ENCODE peak calls at places on chromosomes 5 and 9, in five cellular contexts. G, B, T, Q and A are unnamed samples.

GRCh38 chr9:114218264-114219120 is 63.2 kb downstream of the COL27A1 start:
- DNase-seq in G (no peak), Q (no peak), B (no peak), T (no peak), A (no peak)

GRCh38 chr5:179229331-179229761 is 115.9 kb downstream of the ADAMTS2 start:
- DNase-seq in B (no peak), Q (no peak), T (no peak), G (no peak), A (no peak)

GRCh38 chr5:157511656-157512644 is 51.9 kb downstream of the NIPAL4 start:
- DNase-seq in Q (peak; percentile 92), T (no peak), B (peak; percentile 90), G (peak; percentile 99), A (peak; percentile 94)

GRCh38 chr5:180910735-180911134 is 11.8 kb downstream of the BTNL8 start:
- DNase-seq in B (no peak), T (no peak), G (no peak), Q (peak; percentile 26), A (no peak)

GRCh38 chr5:112109331-112109993 is 309.6 kb downstream of the EPB41L4A start:
- DNase-seq in B (no peak), G (peak; percentile 12), T (no peak), Q (peak; percentile 14), A (peak; percentile 98)

GRCh38 chr9:116469128-116469527 is 218.0 kb upstream of the TRIM32 start:
- DNase-seq in T (no peak), G (no peak), B (no peak), Q (no peak), A (no peak)

GRCh38 chr5:31573494-31573893 is 41.4 kb downstream of the C5orf22 start:
- DNase-seq in B (no peak), T (no peak), Q (no peak), G (no peak), A (no peak)

GRCh38 chr9:135925496-135926133 is 18.3 kb upstream of the CAMSAP1 start:
- DNase-seq in T (no peak), G (no peak), B (no peak), Q (no peak), A (no peak)

GRCh38 chr5:40240111-40240510 is 439.6 kb upstream of the PTGER4 start:
- DNase-seq in T (no peak), B (no peak), Q (no peak), G (no peak), A (peak; percentile 51)

GRCh38 chr5:142922223-142922952 is 152.2 kb downstream of the ARHGAP26 start:
- DNase-seq in B (no peak), Q (no peak), T (no peak), G (no peak), A (no peak)

GRCh38 chr9:14383296-14383695 is 69.4 kb upstream of the NFIB start:
- DNase-seq in Q (no peak), T (no peak), G (peak; percentile 56), B (no peak), A (no peak)

GRCh38 chr5:140298183-140298601 is 4.7 kb downstream of the PFDN1 start:
- DNase-seq in T (no peak), Q (peak; percentile 72), G (peak; percentile 53), B (no peak), A (no peak)

GRCh38 chr5:124748687-124749594 is 2.5 kb upstream of the ZNF608 start:
- DNase-seq in Q (peak; percentile 89), T (peak; percentile 95), G (peak; percentile 93), B (peak; percentile 46), A (peak; percentile 79)

GRCh38 chr5:59640411-59640810 is 253.1 kb downstream of the PDE4D start:
- DNase-seq in T (no peak), Q (no peak), G (peak; percentile 40), B (peak; percentile 18), A (no peak)

GRCh38 chr9:81999806-82000205 is 11.2 kb downstream of the SPATA31D1 start:
- DNase-seq in Q (no peak), T (no peak), G (no peak), B (no peak), A (no peak)

GRCh38 chr5:178786859-178787499 is 56.5 kb upstream of the ZNF354A start:
- DNase-seq in B (no peak), Q (peak; percentile 83), T (no peak), G (peak; percentile 87), A (no peak)

GRCh38 chr5:138663009-138663408 is 87.8 kb upstream of the HSPA9 start:
- DNase-seq in G (no peak), Q (no peak), T (no peak), B (no peak), A (no peak)

GRCh38 chr5:137014731-137015130 is 484.4 kb downstream of the SPOCK1 start:
- DNase-seq in G (no peak), Q (no peak), T (no peak), B (no peak), A (no peak)

GRCh38 chr5:80569961-80570786 is at the start of gene ANKRD34B:
- DNase-seq in G (no peak), B (no peak), T (no peak), Q (no peak), A (no peak)

GRCh38 chr5:169071-169727 is 22.1 kb upstream of the LRRC14B start:
- DNase-seq in Q (no peak), G (peak; percentile 84), B (peak; percentile 76), T (no peak), A (peak; percentile 72)

GRCh38 chr5:134206627-134207160 is 19.2 kb downstream of the PPP2CA start:
- DNase-seq in B (no peak), T (no peak), Q (no peak), G (no peak), A (no peak)

GRCh38 chr9:34072868-34073590 is 24.3 kb upstream of the UBAP2 start:
- DNase-seq in G (peak; percentile 50), B (no peak), Q (peak; percentile 97), T (no peak), A (peak; percentile 83)

GRCh38 chr5:111173476-111173875 is 50.7 kb upstream of the CAMK4 start:
- DNase-seq in B (no peak), T (no peak), Q (no peak), G (no peak), A (no peak)

GRCh38 chr5:133332732-133333024 is 279.7 kb downstream of the FSTL4 start:
- DNase-seq in T (no peak), G (no peak), B (no peak), Q (no peak), A (no peak)

GRCh38 chr9:134358026-134358967 is 32.0 kb downstream of the RXRA start:
- DNase-seq in Q (no peak), B (peak; percentile 74), G (no peak), T (no peak), A (no peak)

GRCh38 chr5:28344803-28345433 is 1306.5 kb upstream of the CDH9 start:
- DNase-seq in B (no peak), G (peak; percentile 56), Q (peak; percentile 7), T (no peak), A (no peak)

DNA sequence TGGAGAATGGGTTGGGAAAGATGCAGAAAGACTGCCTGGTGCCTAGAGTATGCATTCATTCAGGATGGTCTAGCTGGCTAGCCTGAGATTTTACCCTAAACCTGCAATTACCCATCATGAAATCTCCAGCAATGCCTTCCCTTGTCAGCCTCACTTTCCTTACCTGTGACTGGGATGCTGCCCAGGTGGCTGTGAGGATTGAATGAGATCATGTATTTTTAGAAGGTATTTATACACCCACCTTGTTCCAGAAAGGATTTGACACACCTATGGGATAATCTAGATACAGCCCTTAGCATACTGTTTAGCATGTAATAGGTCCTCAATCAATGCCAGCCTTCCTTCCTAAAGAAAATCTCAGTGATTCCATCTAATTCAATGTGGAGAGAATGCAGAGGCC is 561.4 kb downstream of the CDK5RAP2 start:
- DNase-seq in B (no peak), Q (no peak), G (no peak), T (no peak), A (no peak)
- TF ChIP-seq CTCF in B (no peak), Q (no peak), G (no peak), T (no peak), A (no peak)

DNA sequence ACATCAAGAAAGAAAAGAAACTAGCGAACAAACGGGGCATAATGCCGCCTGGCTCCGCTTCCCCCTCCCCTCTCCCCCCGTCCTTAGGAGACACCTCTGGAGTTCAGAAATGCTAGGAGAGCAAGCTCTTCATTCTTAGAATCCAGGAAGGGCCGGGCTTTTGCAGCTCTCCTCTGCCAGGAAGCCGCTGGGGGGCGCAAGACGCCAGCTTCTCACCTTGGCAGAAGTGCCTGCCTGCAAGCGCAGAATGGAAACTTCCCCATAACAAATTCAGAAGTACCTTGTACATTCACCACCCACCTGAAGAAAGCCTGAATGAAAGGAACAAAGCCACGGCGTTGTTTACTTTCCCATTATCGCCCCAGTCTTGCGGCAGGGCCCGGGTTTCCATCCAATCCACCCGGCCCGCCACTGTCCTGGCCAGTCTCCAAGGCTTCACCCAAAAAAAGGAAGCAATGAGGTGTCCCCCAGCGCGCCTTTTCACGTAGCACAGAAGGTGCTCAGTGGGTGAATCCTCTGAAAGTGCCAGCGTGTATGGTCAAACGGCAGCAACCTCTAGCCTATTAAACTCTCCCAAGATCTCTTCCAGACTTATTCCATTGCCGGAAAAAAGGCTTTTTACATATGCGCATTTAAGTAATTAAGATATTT is 1.7 kb upstream of the GADD45G start:
- DNase-seq in T (peak; percentile 57), Q (peak; percentile 63), G (peak; percentile 76), B (peak; percentile 89), A (no peak)
- H3K4me3 ChIP-seq in T (no peak overlapping the region), Q (peak overlapping the region; percentile 3), G (no peak overlapping the region), B (peak overlapping the region; percentile 76), A (no peak overlapping the region)

GRCh38 chr9:68454579-68455334 is 85.9 kb downstream of the TMEM252 start:
- DNase-seq in Q (no peak), B (no peak), T (no peak), G (no peak), A (no peak)
- TF ChIP-seq CTCF in Q (no peak), B (no peak), T (no peak), G (no peak), A (no peak)

DNA sequence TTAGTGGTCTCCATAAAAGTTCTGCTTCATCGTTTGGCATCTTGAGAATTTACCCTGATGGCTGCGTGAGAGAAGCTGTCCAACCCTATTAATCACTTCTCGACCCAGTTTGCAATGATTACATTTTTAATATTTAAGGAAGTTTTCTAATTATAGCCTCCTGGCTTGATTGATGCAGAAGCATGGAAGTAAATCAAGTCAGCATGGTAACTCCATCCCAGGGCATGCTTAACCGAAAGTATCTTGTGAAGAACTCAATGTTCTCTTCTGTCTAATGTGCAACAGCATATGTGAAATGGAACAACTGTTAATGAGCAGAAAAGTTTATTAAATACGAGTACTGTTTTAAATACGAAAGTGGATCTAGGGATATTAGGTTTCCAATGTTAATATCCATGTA is 278.9 kb upstream of the CD180 start:
- DNase-seq in B (no peak), Q (no peak), G (no peak), T (no peak), A (no peak)
- H3K4me3 ChIP-seq in B (no peak overlapping the region), Q (no peak overlapping the region), G (no peak overlapping the region), T (no peak overlapping the region), A (no peak overlapping the region)

GRCh38 chr5:151719228-151719861 is 32.6 kb upstream of the SPARC start:
- DNase-seq in Q (no peak), G (peak; percentile 69), B (no peak), T (no peak), A (no peak)
- TF ChIP-seq CTCF in Q (peak; percentile 45), G (peak; percentile 77), B (peak; percentile 72), T (peak; percentile 74), A (peak; percentile 61)

GRCh38 chr5:34630596-34630995 is 25.5 kb upstream of the RAI14 start:
- DNase-seq in T (no peak), Q (no peak), B (no peak), G (no peak), A (no peak)
- H3K4me3 ChIP-seq in T (no peak overlapping the region), Q (no peak overlapping the region), B (no peak overlapping the region), G (no peak overlapping the region), A (no peak overlapping the region)